ENCODE peak calls at places on chromosomes 11 and 22, in eight cellular contexts. Y is amniotic stem cell; N is left ventricle myocardium inferior; J is mesendoderm; K is CD8-positive, alpha-beta memory T cell; G is activated CD8-positive, alpha-beta memory T cell treated with anti-CD3 and anti-CD28 coated beads for 4 hours; Z is SW480; A is activated naive CD8-positive, alpha-beta T cell treated with anti-CD3 and anti-CD28 coated beads, Interleukin-2, amount 50 U/mL, for 16 hours. D is an unnamed sample.

GRCh38 chr22:50282361-50283144 is 12.4 kb upstream of the MAPK11 start:
- DNase-seq in K (no peak), A (no peak), N (no peak), Z (peak), J (peak), Y (no peak), G (no peak), D (no peak)

GRCh38 chr11:14584595-14584994 is 59.0 kb upstream of the PDE3B start:
- DNase-seq in G (no peak), K (no peak), Z (no peak), Y (no peak), A (no peak), N (no peak), J (peak), D (no peak)

GRCh38 chr11:90246468-90246867 is 23.6 kb upstream of the CHORDC1 start:
- DNase-seq in K (no peak), Y (no peak), J (no peak), A (no peak), Z (no peak), N (no peak), G (no peak), D (no peak)

GRCh38 chr11:106706355-106706754 is 311.9 kb downstream of the GUCY1A2 start:
- DNase-seq in G (no peak), J (no peak), Z (peak), A (no peak), Y (peak), N (no peak), K (no peak), D (peak)

GRCh38 chr11:46554205-46555162 is 39.3 kb downstream of the AMBRA1 start:
- DNase-seq in N (no peak), A (no peak), J (peak), G (no peak), Y (peak), Z (peak), K (no peak), D (no peak)

GRCh38 chr22:24952837-24953293 is 349 bp downstream of the KIAA1671 start:
- DNase-seq in G (no peak), A (no peak), Y (no peak), K (no peak), Z (peak), N (peak), J (peak), D (no peak)

GRCh38 chr11:35748644-35749043 is 86.1 kb downstream of the TRIM44 start:
- DNase-seq in Z (no peak), K (no peak), A (no peak), J (no peak), Y (no peak), N (no peak), G (no peak), D (no peak)

GRCh38 chr11:35237860-35238715 is 99.1 kb downstream of the CD44 start:
- DNase-seq in J (peak), Z (no peak), G (peak), K (peak), Y (no peak), A (peak), N (no peak), D (no peak)

GRCh38 chr22:29115682-29116313 is 43.0 kb downstream of the KREMEN1 start:
- DNase-seq in N (no peak), K (no peak), A (no peak), G (no peak), Z (no peak), Y (no peak), J (no peak), D (no peak)

GRCh38 chr11:69654001-69654659 is 13.2 kb downstream of the CCND1 start:
- DNase-seq in G (no peak), Y (no peak), Z (no peak), J (no peak), K (no peak), N (no peak), A (no peak), D (no peak)

GRCh38 chr11:15222777-15223176 is 108.1 kb downstream of the INSC start:
- DNase-seq in G (no peak), N (no peak), J (no peak), A (no peak), K (no peak), Y (no peak), Z (no peak), D (no peak)